ENCODE peak calls at places on chromosomes 4 and X, in four cellular contexts. R, F, G and E are unnamed samples.

GRCh38 chrX:42530027-42530426 is 247.9 kb downstream of the PPP1R2C start:
- DNase-seq in R (no peak), F (no peak), G (peak; percentile 83), E (no peak)

GRCh38 chr4:89294583-89295244 is 12.9 kb downstream of the GPRIN3 start:
- DNase-seq in R (no peak), F (no peak), G (no peak), E (no peak)

GRCh38 chrX:18377802-18378201 is 23.3 kb upstream of the SCML2 start:
- DNase-seq in R (no peak), F (no peak), G (peak; percentile 33), E (peak; percentile 21)

GRCh38 chr4:70705146-70705855 is 16.5 kb upstream of the RUFY3 start:
- DNase-seq in R (peak; percentile 90), F (peak; percentile 72), G (peak; percentile 85), E (peak; percentile 82)

GRCh38 chr4:146637853-146638800 is 566 bp upstream of the POU4F2 start:
- DNase-seq in R (no peak), F (no peak), G (no peak), E (no peak)

GRCh38 chr4:42646013-42646784 is 10.7 kb downstream of the ATP8A1 start:
- DNase-seq in R (no peak), F (no peak), G (no peak), E (no peak)

GRCh38 chrX:13614154-13614553 is 38.8 kb upstream of the TCEANC start:
- DNase-seq in R (no peak), F (no peak), G (peak; percentile 1), E (no peak)

GRCh38 chr4:20432098-20432497 is 180.4 kb downstream of the SLIT2 start:
- DNase-seq in R (no peak), F (peak; percentile 74), G (peak; percentile 72), E (no peak)

GRCh38 chrX:150438165-150438564 is 75.0 kb downstream of the MAMLD1 start:
- DNase-seq in R (no peak), F (no peak), G (peak; percentile 53), E (no peak)

GRCh38 chr4:183721207-183722081 is 62.4 kb downstream of the TRAPPC11 start:
- DNase-seq in R (peak; percentile 85), F (no peak), G (peak; percentile 70), E (peak; percentile 50)

GRCh38 chr4:73662709-73663546 is 42.7 kb upstream of the RASSF6 start:
- DNase-seq in R (no peak), F (no peak), G (peak; percentile 80), E (no peak)

GRCh38 chrX:38514014-38514854 is 47.1 kb upstream of the TSPAN7 start:
- DNase-seq in R (no peak), F (no peak), G (no peak), E (no peak)

GRCh38 chr4:25030283-25031076 is at the start of gene LGI2:
- DNase-seq in R (peak; percentile 75), F (peak; percentile 33), G (peak; percentile 60), E (peak; percentile 58)

GRCh38 chr4:12761694-12762093 is 722.4 kb downstream of the RAB28 start:
- DNase-seq in R (no peak), F (no peak), G (no peak), E (no peak)

GRCh38 chr4:4820264-4820663 is 39.2 kb upstream of the MSX1 start:
- DNase-seq in R (no peak), F (no peak), G (no peak), E (no peak)

GRCh38 chr4:170589597-170590191 is 499.9 kb upstream of the AADAT start:
- DNase-seq in R (no peak), F (no peak), G (peak; percentile 26), E (no peak)

GRCh38 chrX:2902841-2903240 is 26.3 kb downstream of the ARSD start:
- DNase-seq in R (no peak), F (no peak), G (no peak), E (no peak)

GRCh38 chr4:4415107-4415805 is 28.4 kb downstream of the NSG1 start:
- DNase-seq in R (peak; percentile 74), F (no peak), G (no peak), E (no peak)

GRCh38 chrX:139826065-139827044 is 106.5 kb downstream of the ATP11C start:
- DNase-seq in R (no peak), F (no peak), G (peak; percentile 68), E (peak; percentile 42)

GRCh38 chrX:49129427-49129826 is 5.9 kb upstream of the GPKOW start:
- DNase-seq in R (no peak), F (no peak), G (no peak), E (no peak)

GRCh38 chrX:68743754-68744153 is 85.1 kb upstream of the EFNB1 start:
- DNase-seq in R (no peak), F (no peak), G (no peak), E (no peak)

GRCh38 chr4:73451404-73451803 is 15.4 kb downstream of the AFP start:
- DNase-seq in R (no peak), F (no peak), G (peak; percentile 58), E (no peak)

GRCh38 chrX:127243654-127244053 is 424.1 kb downstream of the PRR32 start:
- DNase-seq in R (no peak), F (no peak), G (no peak), E (no peak)

GRCh38 chr4:185719493-185719843 is 92.5 kb downstream of the SORBS2 start:
- DNase-seq in R (no peak), F (no peak), G (no peak), E (no peak)

GRCh38 chrX:281166-281999 is at the start of gene PLCXD1:
- DNase-seq in R (peak; percentile 68), F (peak; percentile 73), G (peak; percentile 28), E (peak; percentile 15)

GRCh38 chr4:154551872-154552686 is 1.9 kb upstream of the PLRG1 start:
- DNase-seq in R (peak; percentile 78), F (peak; percentile 58), G (peak; percentile 89), E (peak; percentile 73)

GRCh38 chr4:519885-520595 is 21.0 kb downstream of the PIGG start:
- DNase-seq in R (peak; percentile 43), F (no peak), G (no peak), E (no peak)

GRCh38 chrX:48972214-48973164 is 845 bp upstream of the KCND1 start:
- DNase-seq in R (no peak), F (no peak), G (peak; percentile 59), E (peak; percentile 27)

GRCh38 chrX:120456973-120457372 is 12.1 kb downstream of the LAMP2 start:
- DNase-seq in R (no peak), F (no peak), G (peak; percentile 31), E (no peak)

GRCh38 chrX:120463241-120463640 is 5.9 kb downstream of the LAMP2 start:
- DNase-seq in R (no peak), F (no peak), G (peak; percentile 27), E (peak; percentile 11)

GRCh38 chrX:120457766-120458180 is 11.3 kb downstream of the LAMP2 start:
- DNase-seq in R (no peak), F (no peak), G (peak; percentile 87), E (peak; percentile 2)

GRCh38 chrX:120462370-120462769 is 6.7 kb downstream of the LAMP2 start:
- DNase-seq in R (no peak), F (no peak), G (no peak), E (no peak)

DNA sequence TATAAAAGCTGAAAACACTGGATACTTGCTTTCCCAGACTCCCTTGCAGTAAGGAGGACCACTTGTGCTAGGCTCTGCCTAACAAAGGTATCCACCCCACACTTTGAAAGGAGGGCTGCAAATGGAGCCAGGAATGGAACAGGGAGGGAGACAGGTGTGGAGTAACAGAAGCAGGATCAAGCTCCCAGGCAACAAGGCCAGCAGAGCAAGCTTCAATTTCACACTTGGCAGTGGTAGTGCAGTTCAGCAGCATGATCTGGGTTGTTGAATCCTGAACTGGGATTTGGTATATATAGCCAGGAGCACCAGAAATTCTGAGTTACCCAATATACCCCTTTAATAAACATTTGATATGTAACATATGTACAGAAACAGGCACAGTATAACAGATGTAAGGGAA is 9.8 kb downstream of the LAMP2 start:
- DNase-seq in R (no peak), F (no peak), G (no peak), E (no peak)
- H3K4me1 ChIP-seq in R (no peaks in the 10 kb centered on the region), F (no peaks in the 10 kb centered on the region), G (peaks cover 16% of the 10 kb centered on the region), E (no peaks in the 10 kb centered on the region)

GRCh38 chr4:152522245-152522644 is 13.6 kb downstream of the FBXW7 start:
- DNase-seq in R (no peak), F (no peak), G (no peak), E (no peak)

GRCh38 chr4:152522754-152523153 is 13.1 kb downstream of the FBXW7 start:
- DNase-seq in R (no peak), F (no peak), G (no peak), E (no peak)

GRCh38 chr4:152524429-152524828 is 11.5 kb downstream of the FBXW7 start:
- DNase-seq in R (no peak), F (no peak), G (no peak), E (no peak)

GRCh38 chr4:152525878-152526277 is 10.0 kb downstream of the FBXW7 start:
- DNase-seq in R (no peak), F (no peak), G (no peak), E (no peak)

DNA sequence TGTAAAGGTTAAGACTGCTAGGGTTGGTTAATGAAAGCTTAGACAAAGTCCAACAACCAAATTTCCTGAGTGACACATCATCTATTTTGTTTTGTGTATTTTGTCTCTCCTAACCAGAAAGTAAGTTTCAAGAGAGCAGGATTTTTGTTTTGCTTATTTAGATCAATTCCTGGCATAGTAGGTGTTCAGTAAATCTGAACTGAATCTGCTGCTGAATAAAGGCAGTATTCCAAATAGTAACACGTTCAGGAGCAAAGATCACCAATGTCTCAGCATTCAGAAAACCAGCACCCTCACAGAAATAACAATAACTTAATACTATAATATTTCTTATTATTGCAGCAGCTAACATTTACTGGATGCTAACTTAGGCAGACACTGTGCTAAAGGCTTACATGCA is 12.2 kb downstream of the FBXW7 start:
- DNase-seq in R (no peak), F (no peak), G (no peak), E (no peak)
- H3K4me1 ChIP-seq in R (no peaks in the 10 kb centered on the region), F (peaks cover 4% of the 10 kb centered on the region), G (peaks cover 5% of the 10 kb centered on the region), E (no peaks in the 10 kb centered on the region)

GRCh38 chr4:152776352-152776751 is 3.2 kb downstream of the TIGD4 start:
- DNase-seq in R (no peak), F (no peak), G (no peak), E (no peak)

GRCh38 chr4:152779513-152780266 is at the start of the genes ARFIP1 and TIGD4:
- DNase-seq in R (peak; percentile 99), F (peak; percentile 97), G (peak; percentile 99), E (peak; percentile 98)

GRCh38 chr4:152777488-152777887 is 2.0 kb downstream of the TIGD4 start:
- DNase-seq in R (no peak), F (no peak), G (no peak), E (no peak)

GRCh38 chr4:152778656-152779512 is 646 bp downstream of the TIGD4 start:
- DNase-seq in R (peak; percentile 63), F (no peak), G (peak; percentile 55), E (peak; percentile 5)

GRCh38 chr4:152780267-152780811 is 585 bp downstream of the ARFIP1 start:
- DNase-seq in R (no peak), F (no peak), G (peak; percentile 75), E (no peak)
- H3K4me1 ChIP-seq in R (no peaks in the 10 kb centered on the region), F (peaks cover 8% of the 10 kb centered on the region), G (peaks cover 21% of the 10 kb centered on the region), E (peaks cover 3% of the 10 kb centered on the region)

DNA sequence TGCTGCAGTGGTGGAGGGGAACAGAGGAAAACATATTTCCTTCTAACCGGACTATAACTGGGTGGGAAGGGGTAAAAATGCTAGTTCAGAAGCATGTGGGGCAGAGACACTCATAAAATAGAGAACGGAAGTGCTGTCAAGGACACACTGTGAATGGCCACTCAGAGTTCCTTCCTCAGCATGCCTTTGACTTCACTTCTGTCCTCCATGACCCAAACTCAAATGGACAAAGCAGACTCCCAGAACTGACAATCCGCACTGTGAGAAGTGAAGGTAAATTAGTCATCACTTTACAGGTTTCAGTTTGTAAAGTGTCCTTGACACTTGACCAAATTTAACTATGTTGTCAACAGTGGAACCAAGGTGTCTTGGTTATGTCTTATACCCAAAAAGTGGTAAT is 30.2 kb upstream of the ELF2 start:
- DNase-seq in R (no peak), F (no peak), G (no peak), E (no peak)
- H3K4me1 ChIP-seq in R (no peaks in the 10 kb centered on the region), F (peaks cover 15% of the 10 kb centered on the region), G (peaks cover 6% of the 10 kb centered on the region), E (no peaks in the 10 kb centered on the region)

GRCh38 chr4:181687116-181687515 is 556.1 kb upstream of the TENM3 start:
- DNase-seq in R (no peak), F (no peak), G (no peak), E (no peak)
- H3K4me1 ChIP-seq in R (no peaks in the 10 kb centered on the region), F (peaks cover 39% of the 10 kb centered on the region), G (peaks cover 22% of the 10 kb centered on the region), E (no peaks in the 10 kb centered on the region)